ENCODE peak calls at places on chromosomes 7 and 10, in six cellular contexts. B is stimulated activated CD4-positive, alpha-beta T cell treated with anti-CD3 and anti-CD28 coated beads, TNF-alpha, amount 100 ng/mL, for 24 hours; Z is AG20443; H is NCI-H774; W is glutamatergic neuron; T is NCI-H1417. X is an unnamed sample.

GRCh38 chr10:75640803-75641202 is 209.4 kb downstream of the LRMDA start:
- DNase-seq in B (no peak), Z (no peak), H (no peak), W (no peak), T (no peak), X (no peak)

GRCh38 chr7:139574618-139575337 is 51.3 kb downstream of the CLEC2L start:
- DNase-seq in Z (no peak), W (no peak), T (no peak), B (no peak), H (no peak), X (no peak)

GRCh38 chr7:125033506-125033905 is 103.9 kb upstream of the POT1 start:
- DNase-seq in Z (peak), T (no peak), B (no peak), H (no peak), W (no peak), X (peak)

GRCh38 chr10:98300526-98300925 is 32.5 kb upstream of the LOXL4 start:
- DNase-seq in B (no peak), W (no peak), H (no peak), T (no peak), Z (no peak), X (no peak)

GRCh38 chr10:124992462-124993344 is 50.8 kb downstream of the ZRANB1 start:
- DNase-seq in H (no peak), Z (peak), T (peak), W (peak), B (no peak), X (peak)

GRCh38 chr10:11009471-11010308 is 8.0 kb upstream of the CELF2 start:
- DNase-seq in W (no peak), H (no peak), Z (peak), B (no peak), T (no peak), X (no peak)

GRCh38 chr7:157568785-157569584 is 232.2 kb downstream of the DNAJB6 start:
- DNase-seq in B (peak), W (peak), T (peak), Z (peak), H (no peak), X (peak)

GRCh38 chr10:46282460-46283216 is 4.2 kb upstream of the ANTXRL start:
- DNase-seq in Z (peak), W (peak), H (peak), T (peak), B (no peak), X (peak)

GRCh38 chr7:2100278-2101205 is 132.2 kb downstream of the MAD1L1 start:
- DNase-seq in Z (no peak), H (no peak), B (no peak), T (peak), W (no peak), X (peak)

GRCh38 chr10:71426058-71426605 is 29.4 kb downstream of the CDH23 start:
- DNase-seq in T (no peak), W (no peak), B (no peak), H (no peak), Z (peak), X (no peak)

GRCh38 chr10:43653746-43654145 is 5.1 kb upstream of the ZNF32 start:
- DNase-seq in W (no peak), Z (no peak), B (no peak), H (no peak), T (no peak), X (no peak)

GRCh38 chr7:97733276-97734206 is 1.7 kb downstream of the TAC1 start:
- DNase-seq in B (no peak), T (peak), W (peak), Z (peak), H (no peak), X (peak)

GRCh38 chr10:116490028-116490662 is 55.6 kb upstream of the PNLIP start:
- DNase-seq in W (no peak), Z (peak), B (no peak), T (peak), H (no peak), X (peak)

GRCh38 chr10:108005627-108006026 is 841.1 kb upstream of the SORCS1 start:
- DNase-seq in T (no peak), W (no peak), B (no peak), Z (no peak), H (no peak), X (no peak)

GRCh38 chr10:5576154-5576748 is 51.5 kb downstream of the CALML3 start:
- DNase-seq in W (no peak), B (no peak), H (no peak), T (no peak), Z (no peak), X (no peak)

GRCh38 chr7:103048833-103049232 is 25.8 kb downstream of the FBXL13 start:
- DNase-seq in B (no peak), Z (no peak), H (no peak), T (peak), W (no peak), X (peak)

GRCh38 chr7:46186131-46186530 is 265.1 kb upstream of the IGFBP3 start:
- DNase-seq in T (no peak), W (no peak), B (no peak), H (no peak), Z (no peak), X (no peak)

GRCh38 chr7:20222219-20222828 is 5.1 kb upstream of the MACC1 start:
- DNase-seq in W (no peak), T (no peak), Z (no peak), H (no peak), B (no peak), X (no peak)

GRCh38 chr10:21172774-21173432 is 275.8 kb upstream of the NEBL start:
- DNase-seq in Z (peak), W (peak), H (no peak), T (peak), B (no peak), X (peak)

GRCh38 chr7:103752995-103753394 is 236.5 kb downstream of the RELN start:
- DNase-seq in W (no peak), Z (no peak), B (no peak), T (peak), H (no peak), X (no peak)

GRCh38 chr10:50614444-50615137 is 9.2 kb downstream of the SGMS1 start:
- DNase-seq in T (no peak), Z (no peak), B (no peak), H (peak), W (no peak), X (peak)

GRCh38 chr10:24958701-24959392 is 6.4 kb upstream of the PRTFDC1 start:
- DNase-seq in W (no peak), B (no peak), H (no peak), Z (peak), T (no peak), X (peak)

GRCh38 chr7:44534501-44534900 is 6.6 kb downstream of the NPC1L1 start:
- DNase-seq in H (peak), T (peak), Z (peak), B (peak), W (peak), X (peak)

GRCh38 chr7:112013262-112013661 is 192.9 kb downstream of the DOCK4 start:
- DNase-seq in B (no peak), T (no peak), W (no peak), Z (no peak), H (no peak), X (no peak)

GRCh38 chr7:44461387-44461786 is 29.1 kb downstream of the NUDCD3 start:
- DNase-seq in B (no peak), T (no peak), Z (peak), W (no peak), H (no peak), X (no peak)

GRCh38 chr10:28666751-28667467 is 10.4 kb upstream of the BAMBI start:
- DNase-seq in Z (no peak), H (no peak), B (no peak), W (no peak), T (no peak), X (no peak)

GRCh38 chr10:33715303-33715702 is 380.8 kb upstream of the NRP1 start:
- DNase-seq in Z (no peak), T (no peak), B (no peak), H (no peak), W (peak), X (peak)

GRCh38 chr10:15245530-15245929 is 77.0 kb upstream of the NMT2 start:
- DNase-seq in H (no peak), W (peak), B (no peak), T (no peak), Z (no peak), X (peak)

GRCh38 chr7:49091519-49091918 is 167.2 kb downstream of the CDC14C start:
- DNase-seq in Z (no peak), T (no peak), W (no peak), B (no peak), H (no peak), X (no peak)

GRCh38 chr10:101214446-101215396 is 14.5 kb downstream of the LBX1 start:
- DNase-seq in T (peak), H (peak), B (peak), W (peak), Z (peak), X (peak)

GRCh38 chr10:132961-133898 is 2.0 kb upstream of the ZMYND11 start:
- DNase-seq in Z (peak), H (no peak), W (no peak), T (no peak), B (no peak), X (peak)

GRCh38 chr7:46156039-46156438 is 235.0 kb upstream of the IGFBP3 start:
- DNase-seq in H (no peak), Z (no peak), W (no peak), B (no peak), T (no peak), X (no peak)

GRCh38 chr10:68192113-68192512 is 39.8 kb downstream of the ATOH7 start:
- DNase-seq in T (no peak), Z (no peak), W (no peak), B (no peak), H (no peak), X (no peak)

GRCh38 chr7:47999413-47999812 is 20.0 kb upstream of the HUS1 start:
- DNase-seq in Z (no peak), B (no peak), T (no peak), H (no peak), W (no peak), X (no peak)

GRCh38 chr10:129390726-129391125 is 76.3 kb upstream of the MGMT start:
- DNase-seq in Z (no peak), B (no peak), H (no peak), W (no peak), T (no peak), X (no peak)

GRCh38 chr7:128829391-128830166 is 627 bp upstream of the FLNC start:
- DNase-seq in B (no peak), W (no peak), T (no peak), H (no peak), Z (peak), X (peak)

X was measured in left kidney.